ENCODE peak calls at places on chromosome 12, in ten cellular contexts. One of them, this sample, is unnamed.

GRCh38 chr12:108589028-108589839 is 8.7 kb downstream of the TMEM119 start:
- DNase-seq in fibroblast of pulmonary artery: peak; percentile 50
- DNase-seq in cardiac muscle cell: peak; percentile 69
- DNase-seq in fibroblast of lung: peak; percentile 53
- DNase-seq in HepG2: no peak
- DNase-seq in heart left ventricle: no peak
- DNase-seq in body of pancreas: peak; percentile 31
- DNase-seq in heart right ventricle: no peak
- DNase-seq in A549: no peak
- DNase-seq in CD8-positive, alpha-beta T cell: no peak
- DNase-seq in this sample: no peak

GRCh38 chr12:5568325-5568981 is 136.5 kb downstream of the NTF3 start:
- DNase-seq in fibroblast of pulmonary artery: no peak
- DNase-seq in cardiac muscle cell: no peak
- DNase-seq in fibroblast of lung: peak; percentile 14
- DNase-seq in HepG2: peak; percentile 69
- DNase-seq in heart left ventricle: no peak
- DNase-seq in body of pancreas: no peak
- DNase-seq in heart right ventricle: no peak
- DNase-seq in A549: no peak
- DNase-seq in CD8-positive, alpha-beta T cell: no peak
- DNase-seq in this sample: no peak

GRCh38 chr12:121170581-121171260 is 38.0 kb downstream of the P2RX7 start:
- DNase-seq in fibroblast of pulmonary artery: no peak
- DNase-seq in cardiac muscle cell: no peak
- DNase-seq in fibroblast of lung: peak; percentile 77
- DNase-seq in HepG2: no peak
- DNase-seq in heart left ventricle: no peak
- DNase-seq in body of pancreas: no peak
- DNase-seq in heart right ventricle: no peak
- DNase-seq in A549: no peak
- DNase-seq in CD8-positive, alpha-beta T cell: no peak
- DNase-seq in this sample: peak; percentile 22

GRCh38 chr12:67651380-67651695 is 2.8 kb downstream of the DYRK2 start:
- DNase-seq in fibroblast of pulmonary artery: peak; percentile 60
- DNase-seq in cardiac muscle cell: peak; percentile 58
- DNase-seq in fibroblast of lung: peak; percentile 41
- DNase-seq in HepG2: peak; percentile 4
- DNase-seq in heart left ventricle: no peak
- DNase-seq in body of pancreas: no peak
- DNase-seq in heart right ventricle: no peak
- DNase-seq in A549: peak; percentile 46
- DNase-seq in CD8-positive, alpha-beta T cell: no peak
- DNase-seq in this sample: no peak

GRCh38 chr12:64103821-64104220 is 118.3 kb downstream of the KICS2 start:
- DNase-seq in fibroblast of pulmonary artery: no peak
- DNase-seq in cardiac muscle cell: peak; percentile 14
- DNase-seq in fibroblast of lung: peak; percentile 75
- DNase-seq in HepG2: no peak
- DNase-seq in heart left ventricle: no peak
- DNase-seq in body of pancreas: no peak
- DNase-seq in heart right ventricle: no peak
- DNase-seq in A549: no peak
- DNase-seq in CD8-positive, alpha-beta T cell: no peak
- DNase-seq in this sample: no peak

GRCh38 chr12:12592930-12593329 is 18.7 kb upstream of the CREBL2 start:
- DNase-seq in fibroblast of pulmonary artery: peak; percentile 48
- DNase-seq in cardiac muscle cell: peak; percentile 34
- DNase-seq in fibroblast of lung: peak; percentile 71
- DNase-seq in HepG2: peak; percentile 56
- DNase-seq in heart left ventricle: no peak
- DNase-seq in body of pancreas: no peak
- DNase-seq in heart right ventricle: no peak
- DNase-seq in A549: peak; percentile 48
- DNase-seq in CD8-positive, alpha-beta T cell: no peak
- DNase-seq in this sample: no peak

GRCh38 chr12:132441871-132442863 is 47.8 kb upstream of the FBRSL1 start:
- DNase-seq in fibroblast of pulmonary artery: no peak
- DNase-seq in cardiac muscle cell: no peak
- DNase-seq in fibroblast of lung: no peak
- DNase-seq in HepG2: no peak
- DNase-seq in heart left ventricle: no peak
- DNase-seq in body of pancreas: peak; percentile 55
- DNase-seq in heart right ventricle: no peak
- DNase-seq in A549: no peak
- DNase-seq in CD8-positive, alpha-beta T cell: no peak
- DNase-seq in this sample: no peak

GRCh38 chr12:46219892-46220655 is 48.8 kb downstream of the SLC38A1 start:
- DNase-seq in fibroblast of pulmonary artery: peak; percentile 95
- DNase-seq in cardiac muscle cell: peak; percentile 82
- DNase-seq in fibroblast of lung: peak; percentile 92
- DNase-seq in HepG2: peak; percentile 30
- DNase-seq in heart left ventricle: no peak
- DNase-seq in body of pancreas: no peak
- DNase-seq in heart right ventricle: no peak
- DNase-seq in A549: peak; percentile 32
- DNase-seq in CD8-positive, alpha-beta T cell: peak; percentile 68
- DNase-seq in this sample: peak; percentile 65

GRCh38 chr12:56601503-56601902 is 28.6 kb downstream of the BAZ2A start:
- DNase-seq in fibroblast of pulmonary artery: peak; percentile 25
- DNase-seq in cardiac muscle cell: no peak
- DNase-seq in fibroblast of lung: no peak
- DNase-seq in HepG2: no peak
- DNase-seq in heart left ventricle: peak; percentile 23
- DNase-seq in body of pancreas: no peak
- DNase-seq in heart right ventricle: peak; percentile 37
- DNase-seq in A549: peak; percentile 43
- DNase-seq in CD8-positive, alpha-beta T cell: no peak
- DNase-seq in this sample: no peak

GRCh38 chr12:12336511-12336910 is 13.5 kb downstream of the MANSC1 start:
- DNase-seq in fibroblast of pulmonary artery: no peak
- DNase-seq in cardiac muscle cell: no peak
- DNase-seq in fibroblast of lung: no peak
- DNase-seq in HepG2: no peak
- DNase-seq in heart left ventricle: no peak
- DNase-seq in body of pancreas: no peak
- DNase-seq in heart right ventricle: no peak
- DNase-seq in A549: no peak
- DNase-seq in CD8-positive, alpha-beta T cell: no peak
- DNase-seq in this sample: no peak

GRCh38 chr12:89073027-89073398 is 279.3 kb downstream of the DUSP6 start:
- DNase-seq in fibroblast of pulmonary artery: peak; percentile 53
- DNase-seq in cardiac muscle cell: peak; percentile 27
- DNase-seq in fibroblast of lung: peak; percentile 88
- DNase-seq in HepG2: no peak
- DNase-seq in heart left ventricle: no peak
- DNase-seq in body of pancreas: peak; percentile 38
- DNase-seq in heart right ventricle: no peak
- DNase-seq in A549: no peak
- DNase-seq in CD8-positive, alpha-beta T cell: no peak
- DNase-seq in this sample: peak; percentile 15

GRCh38 chr12:88623777-88624548 is 43.7 kb upstream of the KITLG start:
- DNase-seq in fibroblast of pulmonary artery: no peak
- DNase-seq in cardiac muscle cell: no peak
- DNase-seq in fibroblast of lung: peak; percentile 60
- DNase-seq in HepG2: no peak
- DNase-seq in heart left ventricle: no peak
- DNase-seq in body of pancreas: no peak
- DNase-seq in heart right ventricle: no peak
- DNase-seq in A549: no peak
- DNase-seq in CD8-positive, alpha-beta T cell: no peak
- DNase-seq in this sample: no peak

GRCh38 chr12:46362895-46363581 is 9.5 kb downstream of the SLC38A2 start:
- DNase-seq in fibroblast of pulmonary artery: peak; percentile 59
- DNase-seq in cardiac muscle cell: peak; percentile 61
- DNase-seq in fibroblast of lung: no peak
- DNase-seq in HepG2: no peak
- DNase-seq in heart left ventricle: no peak
- DNase-seq in body of pancreas: no peak
- DNase-seq in heart right ventricle: no peak
- DNase-seq in A549: no peak
- DNase-seq in CD8-positive, alpha-beta T cell: no peak
- DNase-seq in this sample: no peak

GRCh38 chr12:68746572-68747180 is 700 bp downstream of the SLC35E3 start:
- DNase-seq in fibroblast of pulmonary artery: peak; percentile 75
- DNase-seq in cardiac muscle cell: peak; percentile 79
- DNase-seq in fibroblast of lung: peak; percentile 67
- DNase-seq in HepG2: peak; percentile 48
- DNase-seq in heart left ventricle: peak; percentile 48
- DNase-seq in body of pancreas: peak; percentile 48
- DNase-seq in heart right ventricle: peak; percentile 32
- DNase-seq in A549: peak; percentile 51
- DNase-seq in CD8-positive, alpha-beta T cell: peak; percentile 7
- DNase-seq in this sample: no peak

GRCh38 chr12:104422441-104422840 is 34.3 kb upstream of the CHST11 start:
- DNase-seq in fibroblast of pulmonary artery: no peak
- DNase-seq in cardiac muscle cell: no peak
- DNase-seq in fibroblast of lung: peak; percentile 61
- DNase-seq in HepG2: no peak
- DNase-seq in heart left ventricle: no peak
- DNase-seq in body of pancreas: no peak
- DNase-seq in heart right ventricle: no peak
- DNase-seq in A549: no peak
- DNase-seq in CD8-positive, alpha-beta T cell: no peak
- DNase-seq in this sample: no peak
- H3K4me3 ChIP-seq in fibroblast of pulmonary artery: no peak overlapping the region
- H3K4me3 ChIP-seq in cardiac muscle cell: no peak overlapping the region
- H3K4me3 ChIP-seq in fibroblast of lung: no peak overlapping the region
- H3K4me3 ChIP-seq in HepG2: no peak overlapping the region
- H3K4me3 ChIP-seq in heart left ventricle: no peak overlapping the region
- H3K4me3 ChIP-seq in body of pancreas: no peak overlapping the region
- H3K4me3 ChIP-seq in heart right ventricle: no peak overlapping the region
- H3K4me3 ChIP-seq in A549: no peak overlapping the region
- H3K4me3 ChIP-seq in CD8-positive, alpha-beta T cell: no peak overlapping the region
- H3K4me3 ChIP-seq in this sample: no peak overlapping the region

GRCh38 chr12:101697930-101698781 is 716 bp downstream of the CHPT1 start:
- DNase-seq in fibroblast of pulmonary artery: peak; percentile 31
- DNase-seq in cardiac muscle cell: peak; percentile 29
- DNase-seq in fibroblast of lung: peak; percentile 46
- DNase-seq in HepG2: peak; percentile 22
- DNase-seq in heart left ventricle: peak; percentile 52
- DNase-seq in body of pancreas: peak; percentile 60
- DNase-seq in heart right ventricle: peak; percentile 34
- DNase-seq in A549: peak; percentile 46
- DNase-seq in CD8-positive, alpha-beta T cell: no peak
- DNase-seq in this sample: no peak
- TF ChIP-seq CTCF in fibroblast of pulmonary artery: no peak
- TF ChIP-seq CTCF in cardiac muscle cell: no peak
- TF ChIP-seq CTCF in fibroblast of lung: no peak
- TF ChIP-seq CTCF in HepG2: no peak
- TF ChIP-seq CTCF in heart left ventricle: no peak
- TF ChIP-seq CTCF in body of pancreas: no peak
- TF ChIP-seq CTCF in heart right ventricle: no peak
- TF ChIP-seq CTCF in A549: no peak
- TF ChIP-seq CTCF in CD8-positive, alpha-beta T cell: no peak
- TF ChIP-seq CTCF in this sample: no peak

DNA sequence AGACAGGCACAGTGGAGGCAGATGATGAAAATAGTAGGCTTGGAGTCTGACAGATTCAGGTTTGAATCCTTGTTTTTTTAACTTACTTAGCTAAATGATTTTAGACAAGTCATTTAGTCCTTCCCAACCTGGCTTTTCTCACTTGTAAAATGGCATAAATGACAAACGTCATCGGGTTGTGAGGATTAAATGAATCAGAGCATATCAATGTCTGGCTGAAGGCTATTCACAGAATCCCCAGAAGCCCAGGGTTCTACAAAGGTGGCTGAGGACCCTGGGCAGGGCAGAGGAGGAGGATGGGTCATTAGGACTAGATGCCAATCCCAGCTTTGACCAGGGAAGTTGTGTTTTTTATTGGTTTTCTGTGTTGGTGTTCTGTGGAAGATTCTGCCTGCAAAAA is 7.6 kb upstream of the PTPRB start:
- DNase-seq in fibroblast of pulmonary artery: no peak
- DNase-seq in cardiac muscle cell: no peak
- DNase-seq in fibroblast of lung: no peak
- DNase-seq in HepG2: no peak
- DNase-seq in heart left ventricle: no peak
- DNase-seq in body of pancreas: no peak
- DNase-seq in heart right ventricle: no peak
- DNase-seq in A549: peak; percentile 25
- DNase-seq in CD8-positive, alpha-beta T cell: no peak
- DNase-seq in this sample: no peak
- H3K4me3 ChIP-seq in fibroblast of pulmonary artery: no peak overlapping the region
- H3K4me3 ChIP-seq in cardiac muscle cell: no peak overlapping the region
- H3K4me3 ChIP-seq in fibroblast of lung: no peak overlapping the region
- H3K4me3 ChIP-seq in HepG2: no peak overlapping the region
- H3K4me3 ChIP-seq in heart left ventricle: no peak overlapping the region
- H3K4me3 ChIP-seq in body of pancreas: no peak overlapping the region
- H3K4me3 ChIP-seq in heart right ventricle: no peak overlapping the region
- H3K4me3 ChIP-seq in A549: no peak overlapping the region
- H3K4me3 ChIP-seq in CD8-positive, alpha-beta T cell: no peak overlapping the region
- H3K4me3 ChIP-seq in this sample: no peak overlapping the region

GRCh38 chr12:106724934-106725333 is 49.5 kb upstream of the RIC8B start:
- DNase-seq in fibroblast of pulmonary artery: no peak
- DNase-seq in cardiac muscle cell: no peak
- DNase-seq in fibroblast of lung: no peak
- DNase-seq in HepG2: no peak
- DNase-seq in heart left ventricle: no peak
- DNase-seq in body of pancreas: no peak
- DNase-seq in heart right ventricle: no peak
- DNase-seq in A549: no peak
- DNase-seq in CD8-positive, alpha-beta T cell: no peak
- DNase-seq in this sample: no peak

GRCh38 chr12:106724116-106724515 is 50.4 kb upstream of the RIC8B start:
- DNase-seq in fibroblast of pulmonary artery: no peak
- DNase-seq in cardiac muscle cell: no peak
- DNase-seq in fibroblast of lung: no peak
- DNase-seq in HepG2: no peak
- DNase-seq in heart left ventricle: no peak
- DNase-seq in body of pancreas: no peak
- DNase-seq in heart right ventricle: no peak
- DNase-seq in A549: no peak
- DNase-seq in CD8-positive, alpha-beta T cell: no peak
- DNase-seq in this sample: no peak

GRCh38 chr12:106721931-106722330 is 52.6 kb upstream of the RIC8B start:
- DNase-seq in fibroblast of pulmonary artery: no peak
- DNase-seq in cardiac muscle cell: no peak
- DNase-seq in fibroblast of lung: no peak
- DNase-seq in HepG2: no peak
- DNase-seq in heart left ventricle: no peak
- DNase-seq in body of pancreas: no peak
- DNase-seq in heart right ventricle: no peak
- DNase-seq in A549: no peak
- DNase-seq in CD8-positive, alpha-beta T cell: no peak
- DNase-seq in this sample: no peak

GRCh38 chr12:106723416-106723815 is 51.1 kb upstream of the RIC8B start:
- DNase-seq in fibroblast of pulmonary artery: no peak
- DNase-seq in cardiac muscle cell: no peak
- DNase-seq in fibroblast of lung: no peak
- DNase-seq in HepG2: no peak
- DNase-seq in heart left ventricle: no peak
- DNase-seq in body of pancreas: no peak
- DNase-seq in heart right ventricle: no peak
- DNase-seq in A549: no peak
- DNase-seq in CD8-positive, alpha-beta T cell: no peak
- DNase-seq in this sample: no peak

DNA sequence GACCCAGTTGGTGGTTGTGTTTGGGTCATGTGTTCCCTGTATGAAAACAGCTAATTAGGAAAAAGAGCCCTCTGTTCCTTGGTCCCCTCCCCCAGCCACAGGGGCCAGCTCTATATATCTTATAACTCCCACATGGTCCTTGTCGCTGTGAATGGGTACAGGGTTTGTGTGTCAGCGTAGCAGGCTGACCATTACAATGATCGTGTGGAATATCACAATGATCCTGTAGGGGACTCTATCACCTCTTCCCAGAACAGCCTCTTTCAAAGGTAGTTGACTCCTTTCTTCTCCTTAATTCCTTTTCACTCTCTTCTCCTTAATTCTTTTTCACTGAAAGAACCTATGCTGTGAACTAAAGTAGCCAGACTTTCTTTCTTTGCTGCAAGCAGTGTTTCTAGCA is 51.6 kb upstream of the RIC8B start:
- DNase-seq in fibroblast of pulmonary artery: no peak
- DNase-seq in cardiac muscle cell: no peak
- DNase-seq in fibroblast of lung: no peak
- DNase-seq in HepG2: no peak
- DNase-seq in heart left ventricle: no peak
- DNase-seq in body of pancreas: no peak
- DNase-seq in heart right ventricle: no peak
- DNase-seq in A549: no peak
- DNase-seq in CD8-positive, alpha-beta T cell: no peak
- DNase-seq in this sample: no peak
- TF ChIP-seq CTCF in fibroblast of pulmonary artery: peak; percentile 9
- TF ChIP-seq CTCF in cardiac muscle cell: peak; percentile 15
- TF ChIP-seq CTCF in fibroblast of lung: peak; percentile 10
- TF ChIP-seq CTCF in HepG2: peak; percentile 10
- TF ChIP-seq CTCF in heart left ventricle: no peak
- TF ChIP-seq CTCF in body of pancreas: no peak
- TF ChIP-seq CTCF in heart right ventricle: peak; percentile 24
- TF ChIP-seq CTCF in A549: no peak
- TF ChIP-seq CTCF in CD8-positive, alpha-beta T cell: no peak
- TF ChIP-seq CTCF in this sample: no peak